ENCODE peak calls at places on chromosomes 2 and 18, in nine cellular contexts. E is adrenal gland, U is H9, O is endothelial cell of umbilical vein, N is left lung, P is GM10248, D is right atrium auricular region, A is GM13976, C is colonic mucosa. Z is an unnamed sample.

GRCh38 chr2:86038291-86039081 is 67.2 kb downstream of the POLR1A start:
- DNase-seq in N (peak), C (peak), D (no peak), A (no peak), U (no peak), O (peak), E (no peak), P (no peak), Z (no peak)

GRCh38 chr2:231162036-231162345 is 36.4 kb upstream of the ARMC9 start:
- DNase-seq in U (no peak), O (peak), N (no peak), E (no peak), P (no peak), D (no peak), C (no peak), A (no peak), Z (no peak)

GRCh38 chr2:35428548-35428947 is 927.0 kb upstream of the CRIM1 start:
- DNase-seq in C (peak), U (peak), A (peak), E (peak), P (peak), D (no peak), N (no peak), O (peak), Z (peak)

GRCh38 chr18:1232867-1233266 is 328.2 kb downstream of the ADCYAP1 start:
- DNase-seq in A (no peak), U (no peak), D (no peak), N (no peak), E (no peak), O (no peak), P (no peak), C (no peak), Z (no peak)

GRCh38 chr2:150075831-150076230 is 411.6 kb downstream of the RND3 start:
- DNase-seq in A (no peak), O (peak), U (no peak), P (no peak), C (no peak), N (no peak), E (no peak), D (no peak), Z (no peak)

GRCh38 chr2:27029051-27029450 is 3.7 kb upstream of the TMEM214 start:
- DNase-seq in U (no peak), O (no peak), P (no peak), C (no peak), N (no peak), D (no peak), A (no peak), E (no peak), Z (no peak)

GRCh38 chr2:144520718-144521487 is 984 bp upstream of the ZEB2 start:
- DNase-seq in P (no peak), C (no peak), N (no peak), A (no peak), E (no peak), D (no peak), U (no peak), O (peak), Z (no peak)

GRCh38 chr18:62379051-62379450 is 53.9 kb downstream of the TNFRSF11A start:
- DNase-seq in P (no peak), D (no peak), O (no peak), E (no peak), A (no peak), N (no peak), U (no peak), C (no peak), Z (no peak)

GRCh38 chr2:179106342-179107178 is 56.6 kb upstream of the CCDC141 start:
- DNase-seq in U (no peak), D (peak), O (peak), A (no peak), E (peak), P (no peak), C (peak), N (no peak), Z (no peak)

GRCh38 chr2:148552675-148553331 is 91.7 kb upstream of the EPC2 start:
- DNase-seq in P (no peak), N (no peak), D (no peak), U (no peak), A (no peak), C (no peak), O (peak), E (no peak), Z (peak)

GRCh38 chr2:42895134-42895795 is 102.9 kb upstream of the HAAO start:
- DNase-seq in C (no peak), D (no peak), O (no peak), E (peak), U (no peak), P (no peak), A (no peak), N (no peak), Z (no peak)

GRCh38 chr18:28792404-28793103 is 615.6 kb upstream of the CDH2 start:
- DNase-seq in E (no peak), N (no peak), U (no peak), P (no peak), D (no peak), A (no peak), C (no peak), O (no peak), Z (no peak)

GRCh38 chr2:235263205-235264120 is 230.4 kb upstream of the AGAP1 start:
- DNase-seq in A (no peak), O (peak), N (peak), P (no peak), C (peak), D (peak), U (peak), E (peak), Z (no peak)

GRCh38 chr2:9364373-9364772 is 59.0 kb downstream of the ITGB1BP1 start:
- DNase-seq in E (no peak), C (no peak), O (no peak), N (no peak), D (no peak), A (no peak), U (no peak), P (no peak), Z (no peak)

GRCh38 chr2:24984912-24985311 is 13.2 kb upstream of the DNAJC27 start:
- DNase-seq in A (no peak), U (peak), O (no peak), P (no peak), C (no peak), D (peak), E (peak), N (peak), Z (no peak)

GRCh38 chr18:3579701-3580100 is 129.7 kb downstream of the TGIF1 start:
- DNase-seq in P (no peak), C (no peak), N (no peak), A (no peak), D (no peak), U (no peak), E (no peak), O (peak), Z (no peak)

GRCh38 chr2:46913471-46914381 is 1.9 kb downstream of the MCFD2 start:
- DNase-seq in N (no peak), D (peak), C (peak), E (peak), A (no peak), O (peak), U (peak), P (no peak), Z (no peak)

GRCh38 chr18:2348003-2348402 is 223.3 kb downstream of the METTL4 start:
- DNase-seq in C (no peak), D (no peak), P (no peak), N (no peak), A (no peak), E (no peak), O (no peak), U (no peak), Z (no peak)

GRCh38 chr2:233402346-233402745 is 48.1 kb downstream of the DGKD start:
- DNase-seq in E (no peak), C (no peak), N (no peak), O (no peak), P (no peak), U (no peak), A (no peak), D (no peak), Z (no peak)

GRCh38 chr2:10045561-10046355 is 2.4 kb downstream of the KLF11 start:
- DNase-seq in O (no peak), N (no peak), A (no peak), D (no peak), P (no peak), U (no peak), E (peak), C (no peak), Z (no peak)

GRCh38 chr2:168293766-168294165 is 46.4 kb upstream of the STK39 start:
- DNase-seq in C (no peak), A (no peak), O (no peak), U (no peak), N (no peak), D (no peak), E (no peak), P (no peak), Z (no peak)
- TF ChIP-seq CTCF in C (no peak), A (no peak), O (no peak), U (peak), N (no peak), D (no peak), E (no peak), P (no peak), Z (no peak)

DNA sequence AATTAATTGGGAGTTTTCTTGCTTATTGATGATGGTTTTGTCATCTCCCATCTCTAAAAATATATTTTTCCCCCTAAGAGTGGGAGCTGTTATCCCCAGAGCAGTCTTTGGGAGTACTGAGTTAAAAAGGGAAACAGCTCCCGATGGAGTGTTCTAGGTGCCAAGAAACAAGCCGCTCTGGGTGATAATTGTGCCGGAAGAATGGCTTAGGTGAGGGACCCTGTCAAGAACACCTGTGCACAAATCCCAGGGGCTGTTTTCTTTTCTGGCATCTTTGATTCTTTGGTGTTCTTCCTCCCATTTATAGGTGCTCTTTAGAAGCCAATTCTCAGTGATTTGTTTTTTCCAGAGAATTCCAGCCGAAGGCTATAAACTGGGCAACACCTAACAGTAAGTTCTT is 1.4 kb upstream of the CAPN13 start:
- DNase-seq in U (no peak), P (no peak), N (no peak), A (no peak), D (no peak), E (no peak), C (no peak), O (no peak), Z (no peak)
- TF ChIP-seq CTCF in U (no peak), P (no peak), N (no peak), A (no peak), D (no peak), E (no peak), C (no peak), O (no peak), Z (no peak)

DNA sequence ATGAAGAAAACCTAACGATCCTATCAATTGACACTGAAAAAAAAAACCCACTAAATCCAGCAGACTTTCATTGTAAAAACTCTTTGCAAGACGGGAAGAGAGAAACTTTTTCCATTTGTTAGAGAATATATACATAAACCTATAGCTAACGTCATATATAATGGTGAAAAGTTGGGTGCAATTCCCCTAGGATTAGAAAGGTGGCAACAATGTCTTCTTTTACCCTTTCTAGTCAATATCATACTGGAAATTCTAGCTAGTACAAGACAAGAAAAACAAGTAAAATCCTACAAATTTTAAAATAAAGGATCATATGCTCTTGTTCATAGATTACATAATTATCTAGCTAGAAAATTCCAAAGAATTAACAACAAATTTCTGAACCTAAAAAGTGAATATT is 1596.5 kb upstream of the LRRTM1 start:
- DNase-seq in N (no peak), P (no peak), C (no peak), E (no peak), D (no peak), A (no peak), O (no peak), U (no peak), Z (no peak)
- TF ChIP-seq CTCF in N (no peak), P (no peak), C (no peak), E (no peak), D (no peak), A (no peak), O (peak), U (peak), Z (no peak)

GRCh38 chr2:53739057-53739456 is 28.5 kb upstream of the CHAC2 start:
- DNase-seq in D (no peak), A (no peak), O (no peak), E (no peak), P (no peak), U (no peak), N (no peak), C (no peak), Z (no peak)

GRCh38 chr2:53737091-53737490 is 30.5 kb upstream of the CHAC2 start:
- DNase-seq in D (no peak), O (no peak), P (no peak), A (no peak), C (no peak), U (no peak), E (no peak), N (no peak), Z (no peak)

GRCh38 chr2:53744395-53745065 is 23.1 kb upstream of the CHAC2 start:
- DNase-seq in O (no peak), N (no peak), P (no peak), U (no peak), D (no peak), E (no peak), C (no peak), A (no peak), Z (no peak)

GRCh38 chr2:53740170-53740569 is 27.4 kb upstream of the CHAC2 start:
- DNase-seq in U (no peak), D (no peak), C (no peak), O (peak), A (no peak), P (no peak), E (no peak), N (no peak), Z (no peak)
- TF ChIP-seq CTCF in U (peak), D (no peak), C (no peak), O (no peak), A (no peak), P (peak), E (peak), N (peak), Z (peak)

GRCh38 chr2:219405958-219406860 is 12.0 kb upstream of the DES start:
- DNase-seq in D (no peak), U (no peak), P (no peak), O (no peak), E (no peak), A (no peak), C (no peak), N (no peak), Z (no peak)

GRCh38 chr2:219406861-219407230 is 11.3 kb upstream of the DES start:
- DNase-seq in N (no peak), U (no peak), C (no peak), P (no peak), D (no peak), E (no peak), A (no peak), O (no peak), Z (no peak)

GRCh38 chr2:219404291-219404910 is 13.8 kb upstream of the DES start:
- DNase-seq in U (no peak), E (no peak), C (no peak), A (no peak), D (no peak), P (no peak), O (no peak), N (no peak), Z (no peak)

GRCh38 chr2:219404954-219405353 is 13.2 kb upstream of the DES start:
- DNase-seq in D (no peak), P (no peak), C (no peak), U (peak), N (no peak), E (no peak), A (no peak), O (no peak), Z (no peak)

DNA sequence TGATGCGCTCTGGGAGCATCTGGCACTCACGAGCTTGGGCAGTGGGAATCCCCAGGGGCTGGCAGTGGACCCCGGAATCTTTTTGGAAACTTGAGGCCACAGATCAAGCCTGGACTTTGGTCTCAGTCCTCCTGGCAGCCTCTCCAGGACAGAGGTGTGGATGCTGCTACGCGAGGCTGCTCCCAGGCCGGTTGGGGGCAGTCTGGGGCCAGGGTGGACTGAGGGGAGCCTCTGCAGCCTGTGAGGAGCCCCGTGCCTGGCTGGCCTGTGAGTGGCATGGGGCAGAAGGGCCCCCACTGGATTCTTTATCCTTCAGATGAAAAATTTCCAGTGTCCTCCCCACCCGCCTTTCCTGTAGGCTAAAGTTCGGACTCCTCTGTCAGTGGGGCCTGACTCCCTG is 12.7 kb upstream of the DES start:
- DNase-seq in N (no peak), E (no peak), P (no peak), U (peak), C (no peak), A (no peak), O (no peak), D (no peak), Z (no peak)
- TF ChIP-seq CTCF in N (no peak), E (no peak), P (no peak), U (peak), C (no peak), A (no peak), O (no peak), D (no peak), Z (no peak)

Z was measured in GM20000.